ENCODE peak calls at places on chromosomes 6 and 20, in six cellular contexts. X, Q, S, K, J and O are unnamed samples.

GRCh38 chr6:42898891-42899361 is 16.9 kb upstream of the PTCRA start:
- DNase-seq in X (peak), Q (no peak), S (peak), K (peak), J (peak), O (peak)

GRCh38 chr6:35071347-35071994 is 69.7 kb downstream of the TCP11 start:
- DNase-seq in X (no peak), Q (peak), S (no peak), K (no peak), J (no peak), O (no peak)

GRCh38 chr20:13771853-13772453 is 12.8 kb downstream of the ESF1 start:
- DNase-seq in X (no peak), Q (no peak), S (no peak), K (peak), J (no peak), O (peak)

GRCh38 chr20:4082406-4083102 is 67.2 kb upstream of the RNF24 start:
- DNase-seq in X (peak), Q (no peak), S (peak), K (peak), J (no peak), O (no peak)

GRCh38 chr6:72811971-72812421 is 190.1 kb downstream of the KCNQ5 start:
- DNase-seq in X (no peak), Q (no peak), S (peak), K (peak), J (no peak), O (no peak)

GRCh38 chr6:132130530-132131298 is 179.5 kb upstream of the CCN2 start:
- DNase-seq in X (peak), Q (peak), S (peak), K (no peak), J (peak), O (no peak)

GRCh38 chr6:16239798-16240123 is 1.4 kb downstream of the GMPR start:
- DNase-seq in X (no peak), Q (no peak), S (no peak), K (no peak), J (no peak), O (no peak)

GRCh38 chr6:53591873-53592272 is 47.0 kb upstream of the GCLC start:
- DNase-seq in X (no peak), Q (no peak), S (no peak), K (no peak), J (no peak), O (no peak)

GRCh38 chr6:32436995-32437836 is 2.5 kb upstream of the HLA-DRA start:
- DNase-seq in X (no peak), Q (no peak), S (no peak), K (peak), J (no peak), O (no peak)

GRCh38 chr6:33277663-33278391 is 904 bp downstream of the B3GALT4 start:
- DNase-seq in X (peak), Q (peak), S (no peak), K (no peak), J (no peak), O (no peak)

GRCh38 chr6:6713660-6714446 is 125.3 kb downstream of the LY86 start:
- DNase-seq in X (no peak), Q (no peak), S (peak), K (peak), J (no peak), O (no peak)

GRCh38 chr20:4563534-4563933 is 158.2 kb upstream of the PRND start:
- DNase-seq in X (peak), Q (no peak), S (peak), K (peak), J (no peak), O (peak)

GRCh38 chr6:5634525-5634924 is 372.2 kb downstream of the NRN1 start:
- DNase-seq in X (no peak), Q (no peak), S (no peak), K (no peak), J (no peak), O (no peak)

GRCh38 chr6:27279513-27280063 is 32.1 kb downstream of the PRSS16 start:
- DNase-seq in X (no peak), Q (no peak), S (no peak), K (no peak), J (no peak), O (no peak)

GRCh38 chr6:43247115-43247999 is 4.1 kb downstream of the TTBK1 start:
- DNase-seq in X (peak), Q (peak), S (peak), K (no peak), J (peak), O (peak)

GRCh38 chr6:13472976-13473645 is 14.3 kb downstream of the GFOD1 start:
- DNase-seq in X (no peak), Q (no peak), S (no peak), K (no peak), J (no peak), O (no peak)

GRCh38 chr6:149190228-149190831 is 127.2 kb upstream of the TAB2 start:
- DNase-seq in X (peak), Q (peak), S (peak), K (no peak), J (no peak), O (no peak)

GRCh38 chr20:39146394-39146793 is 184.2 kb downstream of the DHX35 start:
- DNase-seq in X (no peak), Q (no peak), S (no peak), K (no peak), J (no peak), O (no peak)

GRCh38 chr6:10589429-10589727 is 68.2 kb downstream of the GCNT2 start:
- DNase-seq in X (no peak), Q (no peak), S (no peak), K (no peak), J (no peak), O (no peak)

GRCh38 chr6:140731741-140732140 is 1357.3 kb upstream of the CITED2 start:
- DNase-seq in X (no peak), Q (no peak), S (no peak), K (no peak), J (no peak), O (no peak)

GRCh38 chr20:63056236-63057132 is 49.7 kb upstream of the BHLHE23 start:
- DNase-seq in X (peak), Q (peak), S (no peak), K (peak), J (no peak), O (peak)

GRCh38 chr6:48747040-48747439 is 636.0 kb upstream of the PTCHD4 start:
- DNase-seq in X (no peak), Q (no peak), S (no peak), K (peak), J (no peak), O (no peak)

GRCh38 chr6:36443951-36444428 is 1.2 kb downstream of the KCTD20 start:
- DNase-seq in X (peak), Q (no peak), S (no peak), K (peak), J (no peak), O (peak)

GRCh38 chr6:113219783-113220182 is 637.4 kb upstream of the MARCKS start:
- DNase-seq in X (no peak), Q (no peak), S (no peak), K (no peak), J (no peak), O (no peak)

GRCh38 chr6:37122861-37123260 is 47.1 kb upstream of the PIM1 start:
- DNase-seq in X (no peak), Q (no peak), S (no peak), K (no peak), J (no peak), O (no peak)

GRCh38 chr6:131082335-131082734 is 19.3 kb upstream of the EPB41L2 start:
- DNase-seq in X (no peak), Q (no peak), S (no peak), K (no peak), J (no peak), O (no peak)

GRCh38 chr6:131083687-131084086 is 20.6 kb upstream of the EPB41L2 start:
- DNase-seq in X (no peak), Q (no peak), S (no peak), K (no peak), J (no peak), O (no peak)

GRCh38 chr6:131080084-131080483 is 17.0 kb upstream of the EPB41L2 start:
- DNase-seq in X (no peak), Q (no peak), S (no peak), K (no peak), J (no peak), O (no peak)

GRCh38 chr6:131084982-131085381 is 21.9 kb upstream of the EPB41L2 start:
- DNase-seq in X (no peak), Q (no peak), S (no peak), K (no peak), J (no peak), O (no peak)
- TF ChIP-seq CTCF in X (no peak), Q (no peak), S (peak), K (peak), J (no peak), O (no peak)

GRCh38 chr20:36744764-36745191 is 1.1 kb downstream of the NDRG3 start:
- DNase-seq in X (no peak), Q (no peak), S (peak), K (peak), J (no peak), O (peak)

GRCh38 chr20:36745234-36745926 is 510 bp downstream of the NDRG3 start:
- DNase-seq in X (peak), Q (peak), S (peak), K (no peak), J (no peak), O (no peak)

GRCh38 chr20:36744243-36744642 is 1.6 kb downstream of the NDRG3 start:
- DNase-seq in X (no peak), Q (no peak), S (no peak), K (no peak), J (no peak), O (no peak)

GRCh38 chr20:36742558-36742957 is 3.3 kb downstream of the NDRG3 start:
- DNase-seq in X (no peak), Q (no peak), S (no peak), K (no peak), J (no peak), O (no peak)

DNA sequence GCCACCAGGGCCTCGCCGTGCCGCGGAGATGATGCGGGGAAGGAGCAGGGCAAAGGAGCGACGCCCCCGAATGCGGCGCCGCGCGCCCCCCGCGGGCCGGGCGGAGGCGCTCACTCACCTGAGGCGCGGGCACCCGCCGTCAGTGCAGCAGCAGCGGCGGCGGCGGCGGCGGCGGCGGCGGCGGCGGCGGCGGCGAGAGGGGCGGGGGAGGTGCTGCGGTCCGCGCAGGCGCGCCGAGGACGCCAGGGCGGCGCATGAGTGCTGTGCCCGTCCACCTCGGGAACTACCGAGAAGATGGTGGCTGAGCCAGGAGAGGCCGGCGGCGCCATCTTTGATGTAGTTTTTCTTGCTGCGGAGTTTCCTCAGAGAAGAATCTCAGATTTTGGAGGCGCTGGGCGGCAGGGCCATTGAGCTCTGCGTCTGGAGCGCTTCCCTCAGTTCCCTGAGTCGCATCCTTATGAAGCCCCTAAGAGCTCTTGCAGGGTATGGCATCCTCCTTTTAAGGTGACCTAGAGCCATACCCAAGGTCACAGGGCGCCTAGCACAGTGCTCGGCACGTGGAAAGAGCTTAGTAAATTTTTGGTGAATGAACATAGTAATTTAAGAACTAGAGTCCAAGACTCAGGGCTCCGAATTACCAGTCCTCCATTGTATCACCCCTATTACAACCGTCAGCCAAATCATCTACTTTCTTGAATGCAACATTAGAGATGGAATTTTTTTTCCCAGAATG is at the start of gene NDRG3:
- DNase-seq in X (peak), Q (peak), S (peak), K (peak), J (peak), O (peak)
- TF ChIP-seq CTCF in X (no peak), Q (peak), S (no peak), K (peak), J (no peak), O (peak)

GRCh38 chr6:25869840-25870239 is 4.2 kb downstream of the SLC17A3 start:
- DNase-seq in X (no peak), Q (no peak), S (no peak), K (no peak), J (no peak), O (no peak)
- TF ChIP-seq CTCF in X (no peak), Q (no peak), S (no peak), K (no peak), J (no peak), O (no peak)

GRCh38 chr20:23877524-23877923 is 2.0 kb downstream of the CST5 start:
- DNase-seq in X (no peak), Q (no peak), S (no peak), K (no peak), J (no peak), O (no peak)
- TF ChIP-seq CTCF in X (no peak), Q (no peak), S (no peak), K (no peak), J (no peak), O (no peak)

GRCh38 chr6:169453221-169453620 is 199.6 kb upstream of the THBS2 start:
- DNase-seq in X (no peak), Q (no peak), S (no peak), K (no peak), J (no peak), O (no peak)

GRCh38 chr6:169451065-169451840 is 197.6 kb upstream of the THBS2 start:
- DNase-seq in X (no peak), Q (no peak), S (peak), K (no peak), J (no peak), O (no peak)

GRCh38 chr6:169452117-169452868 is 198.6 kb upstream of the THBS2 start:
- DNase-seq in X (no peak), Q (peak), S (peak), K (peak), J (peak), O (no peak)

GRCh38 chr6:169454204-169454871 is 200.7 kb upstream of the THBS2 start:
- DNase-seq in X (no peak), Q (no peak), S (peak), K (peak), J (no peak), O (no peak)

DNA sequence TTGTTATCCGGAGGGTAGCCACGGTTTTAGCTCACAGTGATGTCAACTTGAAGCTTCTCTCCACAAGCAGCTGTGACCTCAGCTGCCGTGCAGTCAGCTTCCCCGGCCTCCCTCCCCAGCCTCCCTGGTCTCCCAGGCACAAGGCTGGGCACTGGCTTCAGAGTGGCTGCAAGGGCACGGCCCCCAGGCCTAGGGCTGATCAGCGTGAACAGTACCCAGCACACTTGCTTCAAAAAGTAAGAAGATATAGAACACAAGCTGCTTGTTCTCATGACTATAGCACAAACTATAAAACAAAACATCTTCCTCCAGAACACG is 199.2 kb upstream of the THBS2 start:
- DNase-seq in X (no peak), Q (no peak), S (no peak), K (no peak), J (no peak), O (no peak)
- TF ChIP-seq CTCF in X (no peak), Q (no peak), S (no peak), K (no peak), J (no peak), O (no peak)

DNA sequence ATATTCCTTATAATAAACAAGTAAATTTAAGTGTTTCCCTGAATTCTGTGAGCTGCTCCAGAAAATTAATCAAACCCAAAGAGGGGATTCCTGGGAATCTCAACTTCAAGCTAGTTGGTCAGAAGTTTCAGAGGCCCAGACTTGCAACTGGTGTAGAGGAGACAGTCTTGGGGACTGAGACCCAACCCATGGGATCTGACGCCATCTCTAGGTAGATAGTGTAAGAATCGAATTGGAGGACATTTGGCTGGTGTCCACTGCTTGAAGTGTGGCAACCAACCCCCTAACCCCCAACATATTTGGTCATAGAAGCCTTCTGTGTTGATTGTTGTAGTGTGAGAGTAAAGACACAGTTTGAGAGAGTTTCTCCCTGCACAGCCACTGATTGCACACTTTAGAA is 103.5 kb upstream of the CARMIL1 start:
- DNase-seq in X (peak), Q (no peak), S (no peak), K (no peak), J (no peak), O (no peak)
- TF ChIP-seq CTCF in X (no peak), Q (no peak), S (no peak), K (no peak), J (no peak), O (no peak)

DNA sequence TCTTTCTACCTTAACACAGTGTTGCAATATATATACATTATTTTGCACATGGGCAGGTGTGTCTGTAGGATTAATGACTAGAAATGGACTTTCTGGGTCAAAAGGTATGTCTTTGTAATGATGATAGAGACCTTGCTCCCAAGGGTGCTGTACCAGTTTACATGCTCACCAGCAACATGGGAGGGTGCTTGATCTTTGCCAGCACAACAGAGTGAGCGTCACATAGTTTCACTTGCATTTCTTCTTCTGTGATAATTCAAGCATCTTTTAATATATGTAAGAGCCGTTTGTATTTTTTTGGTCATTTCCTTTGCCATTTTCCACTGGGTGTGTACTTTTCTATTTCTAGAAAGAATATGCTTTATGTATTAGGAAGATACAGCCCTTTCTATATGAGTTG is 23.6 kb upstream of the B4GALT5 start:
- DNase-seq in X (no peak), Q (no peak), S (no peak), K (no peak), J (no peak), O (no peak)
- TF ChIP-seq CTCF in X (no peak), Q (no peak), S (no peak), K (no peak), J (no peak), O (no peak)